ENCODE peak calls at places on chromosomes 13 and 19, in four cellular contexts. Q is A549, I is endothelial cell of umbilical vein, X is K562. V is an unnamed sample.

GRCh38 chr19:38304866-38305429 is 897 bp downstream of the C19orf33 start:
- DNase-seq in X (peak), Q (peak), I (peak), V (no peak)

GRCh38 chr13:111534646-111535461 is 214.4 kb downstream of the TEX29 start:
- DNase-seq in Q (no peak), X (no peak), I (no peak), V (no peak)

GRCh38 chr13:51816604-51817254 is 12.8 kb upstream of the DHRS12 start:
- DNase-seq in I (no peak), Q (peak), X (no peak), V (no peak)

GRCh38 chr19:11486661-11487503 is 6.0 kb upstream of the ELAVL3 start:
- DNase-seq in Q (no peak), X (no peak), I (no peak), V (no peak)

GRCh38 chr13:72290962-72291681 is 424.1 kb upstream of the DACH1 start:
- DNase-seq in X (no peak), I (no peak), Q (no peak), V (peak)

GRCh38 chr19:29889702-29890101 is 52.3 kb upstream of the URI1 start:
- DNase-seq in Q (no peak), I (no peak), X (no peak), V (no peak)

GRCh38 chr13:78587395-78587794 is 16.0 kb downstream of the POU4F1 start:
- DNase-seq in Q (no peak), I (no peak), X (no peak), V (no peak)

GRCh38 chr13:43023244-43023931 is at the start of gene DNAJC15:
- DNase-seq in Q (no peak), I (peak), X (peak), V (peak)

GRCh38 chr19:30063184-30064020 is 121.4 kb downstream of the URI1 start:
- DNase-seq in X (no peak), Q (no peak), I (no peak), V (no peak)

GRCh38 chr13:39776439-39776838 is 121.0 kb downstream of the COG6 start:
- DNase-seq in I (peak), Q (peak), X (no peak), V (no peak)
- H3K4me3 ChIP-seq in I (no peak), Q (no peak), X (no peak), V (no peak)

GRCh38 chr13:50384724-50385123 is 369.5 kb downstream of the KCNRG start:
- DNase-seq in X (no peak), I (no peak), Q (no peak), V (no peak)

GRCh38 chr13:50386527-50387123 is 371.4 kb downstream of the KCNRG start:
- DNase-seq in Q (no peak), X (no peak), I (peak), V (no peak)

GRCh38 chr13:50388481-50388880 is 373.2 kb downstream of the KCNRG start:
- DNase-seq in I (peak), X (no peak), Q (no peak), V (no peak)

GRCh38 chr13:50389726-50390125 is 374.5 kb downstream of the KCNRG start:
- DNase-seq in I (peak), Q (no peak), X (no peak), V (no peak)

DNA sequence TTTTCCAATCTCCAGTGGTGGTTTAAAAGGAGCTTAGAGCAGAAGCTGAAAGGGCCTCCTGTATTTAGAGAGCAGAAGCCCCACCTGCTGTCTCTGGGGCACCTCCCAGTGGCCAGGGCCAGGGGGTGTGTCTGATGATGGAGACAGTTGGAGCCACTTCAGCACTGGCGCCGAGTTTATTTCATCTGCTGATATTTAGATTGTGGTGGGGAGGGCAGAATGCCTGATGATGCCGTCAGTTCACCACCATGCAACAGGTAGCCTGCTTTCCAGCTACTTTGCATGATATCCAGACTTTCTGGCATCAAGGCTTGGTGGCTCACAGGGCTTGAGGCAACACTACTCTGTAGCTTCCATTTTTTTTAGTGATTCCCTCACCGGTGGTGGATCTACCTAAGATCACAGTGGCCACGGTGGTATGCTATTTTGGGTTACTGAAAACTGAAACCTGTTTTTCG is 371.9 kb downstream of the KCNRG start:
- DNase-seq in I (no peak), Q (no peak), X (peak), V (peak)
- TF ChIP-seq MYC in I (no peak), Q (no peak), X (no peak), V (no peak)

DNA sequence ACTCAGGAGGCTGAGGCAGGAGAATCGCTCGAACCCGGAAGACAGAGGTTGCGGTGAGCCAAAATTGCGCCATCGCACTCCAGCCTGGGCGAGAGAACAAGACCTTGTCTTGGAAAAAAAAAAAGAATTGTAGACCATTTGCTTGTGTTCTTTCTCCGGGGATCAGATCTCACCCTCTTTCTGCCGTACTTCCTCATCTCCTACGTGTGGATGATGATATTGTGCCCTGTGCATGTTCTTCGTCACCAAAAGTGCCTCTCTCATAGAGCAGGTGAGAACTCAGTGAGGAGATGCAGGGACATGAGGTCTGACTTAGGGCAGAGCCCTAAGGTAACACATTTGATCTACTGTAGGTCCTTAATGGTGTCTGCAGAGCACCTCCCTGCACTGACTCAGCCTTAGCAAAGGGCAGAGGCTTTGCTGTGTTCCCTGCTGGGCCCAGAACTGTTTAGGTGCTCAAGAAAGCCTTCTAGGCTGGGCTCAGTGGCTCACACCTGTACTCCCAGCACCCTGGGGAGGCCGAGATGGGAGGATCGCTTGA is 1.3 kb downstream of the APOC2 start:
- DNase-seq in I (no peak), Q (no peak), X (no peak), V (peak)
- TF ChIP-seq MAX in I (no peak), Q (no peak), X (no peak), V (no peak)

DNA sequence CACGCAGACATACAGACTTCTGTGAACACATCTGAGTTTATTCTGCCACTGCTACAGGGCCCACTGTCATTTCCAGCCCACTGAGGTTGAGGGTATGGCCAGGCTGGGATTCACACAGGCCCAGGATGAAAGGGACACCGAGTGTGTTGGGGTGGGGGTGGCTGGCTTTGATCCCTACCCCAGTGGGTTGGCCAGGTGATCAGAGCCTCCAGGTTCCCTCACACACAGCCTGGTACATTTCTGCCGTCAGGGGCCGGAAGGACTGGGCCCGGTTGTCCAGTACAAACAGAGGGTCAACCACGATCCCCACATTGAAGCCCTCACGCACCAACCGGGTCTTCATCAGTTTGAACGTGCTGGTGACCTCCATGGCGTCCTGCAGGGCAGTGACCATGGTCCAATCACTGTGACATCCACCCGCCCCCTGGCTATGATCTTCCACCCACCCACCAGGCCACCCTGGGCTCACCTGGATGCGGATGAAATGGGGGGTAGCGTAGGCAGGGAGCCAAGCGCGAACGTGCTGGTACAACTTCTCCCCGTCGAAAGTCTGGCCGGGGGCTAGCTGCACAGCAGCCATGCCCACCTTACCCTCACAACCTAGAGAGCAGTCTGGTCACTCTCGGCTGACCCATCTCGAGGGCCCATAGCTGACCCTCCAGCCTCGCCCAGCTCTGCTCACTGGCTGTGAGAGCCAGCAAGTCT is 13.3 kb downstream of the SLC27A5 start:
- DNase-seq in X (no peak), I (no peak), Q (no peak), V (no peak)
- H3K4me3 ChIP-seq in X (peak), I (no peak), Q (peak), V (peak)

GRCh38 chr13:94548382-94549240 is 47.3 kb downstream of the TGDS start:
- DNase-seq in X (peak), I (no peak), Q (peak), V (no peak)

GRCh38 chr13:94544922-94545321 is 51.0 kb downstream of the TGDS start:
- DNase-seq in X (no peak), I (no peak), Q (no peak), V (no peak)

GRCh38 chr13:94549241-94550029 is 46.5 kb downstream of the TGDS start:
- DNase-seq in Q (peak), I (peak), X (peak), V (peak)

GRCh38 chr13:94542917-94543316 is 53.0 kb downstream of the TGDS start:
- DNase-seq in X (no peak), Q (no peak), I (no peak), V (no peak)

GRCh38 chr13:94546071-94546839 is 49.7 kb downstream of the TGDS start:
- DNase-seq in Q (no peak), I (no peak), X (no peak), V (no peak)
- TF ChIP-seq MYC in Q (no peak), I (no peak), X (no peak), V (no peak)

GRCh38 chr19:48689438-48689837 is 6.3 kb upstream of the FUT2 start:
- DNase-seq in Q (no peak), X (no peak), I (no peak), V (no peak)
- TF ChIP-seq MAX in Q (no peak), X (no peak), I (no peak), V (no peak)

GRCh38 chr13:50126378-50127016 is 111.3 kb downstream of the KCNRG start:
- DNase-seq in I (peak), X (no peak), Q (peak), V (peak)

GRCh38 chr13:50128406-50129048 is 113.3 kb downstream of the KCNRG start:
- DNase-seq in X (no peak), Q (no peak), I (no peak), V (no peak)

GRCh38 chr13:50127726-50128291 is 112.6 kb downstream of the KCNRG start:
- DNase-seq in Q (no peak), I (no peak), X (no peak), V (no peak)

GRCh38 chr13:50125556-50126377 is 110.5 kb downstream of the KCNRG start:
- DNase-seq in Q (peak), X (peak), I (peak), V (peak)

DNA sequence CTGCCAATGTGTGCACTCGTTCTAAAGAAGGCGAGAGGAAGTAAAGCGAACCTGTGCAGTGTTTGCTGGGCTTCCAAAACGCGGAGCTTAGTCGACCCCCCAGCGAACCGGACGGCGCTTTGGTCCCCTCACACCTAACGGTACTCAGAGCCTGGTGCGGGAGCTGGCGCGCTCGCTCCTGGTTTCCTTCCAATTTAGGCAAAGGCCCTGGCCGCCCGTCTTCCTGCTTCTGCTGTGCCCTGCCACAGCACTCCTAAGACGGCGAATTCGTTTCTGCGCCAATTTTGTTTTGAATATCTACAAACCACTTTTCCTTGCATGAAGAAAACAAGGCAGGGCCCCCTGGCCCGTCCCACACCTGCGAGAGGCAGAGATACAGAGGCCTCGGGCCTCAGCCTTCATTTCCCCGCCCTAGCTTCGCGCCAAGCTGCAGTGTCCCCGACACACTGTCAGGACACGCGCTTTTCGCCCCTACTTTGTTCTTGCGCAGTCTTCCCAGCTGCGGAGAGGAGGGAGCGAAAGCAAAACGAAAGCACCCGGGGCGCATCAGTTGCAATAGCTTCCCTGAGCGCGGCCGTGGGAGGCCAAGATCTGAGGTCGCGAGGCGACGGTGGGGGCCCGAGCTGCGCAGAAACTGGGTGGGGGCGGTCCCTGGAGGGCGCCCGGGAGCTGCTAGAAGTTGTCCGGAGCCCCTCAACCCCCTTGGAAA is 111.9 kb downstream of the KCNRG start:
- DNase-seq in Q (no peak), X (no peak), I (no peak), V (no peak)
- H3K4me3 ChIP-seq in Q (no peak), X (no peak), I (no peak), V (no peak)

DNA sequence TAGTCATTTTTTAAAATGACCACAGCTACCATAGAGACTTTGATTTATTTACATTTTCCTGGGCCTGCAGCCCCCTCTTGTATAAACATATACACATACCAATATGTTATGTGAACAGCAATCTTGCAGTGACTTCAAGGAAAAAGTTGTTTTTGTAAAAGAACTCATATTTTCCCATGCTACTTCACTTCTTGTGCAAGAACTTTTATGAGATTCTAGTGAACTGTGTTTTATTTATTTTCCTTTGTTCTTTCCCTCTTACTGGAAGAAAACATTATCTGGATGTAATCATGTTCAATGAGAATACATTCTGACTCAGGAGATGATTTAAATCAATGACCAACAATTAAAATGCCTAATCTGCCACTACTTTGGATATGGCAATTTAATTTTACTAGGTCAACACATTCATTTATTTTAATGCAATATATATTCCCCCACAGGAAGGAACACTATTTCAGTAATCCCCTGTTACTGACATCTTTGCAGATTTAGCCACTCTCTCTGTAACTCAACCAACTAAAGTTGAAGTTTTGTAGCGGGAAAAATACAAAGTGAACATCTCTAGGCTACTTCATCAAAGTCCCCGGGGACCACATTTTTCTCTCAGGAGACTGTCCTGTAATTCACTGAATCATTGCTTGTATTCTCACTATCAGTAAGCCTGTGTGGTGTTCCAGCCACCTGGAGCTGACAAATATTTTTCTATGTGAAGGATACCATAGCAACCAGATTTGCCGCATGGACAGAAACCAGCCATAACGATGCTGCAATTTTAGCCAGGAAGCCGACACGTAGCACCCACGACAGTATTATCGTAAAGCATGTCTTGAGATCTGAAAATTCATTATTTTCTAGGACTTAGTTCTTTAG is 90.5 kb downstream of the STARD13 start:
- DNase-seq in I (peak), X (no peak), Q (peak), V (peak)
- TF ChIP-seq MYC in I (no peak), X (no peak), Q (no peak), V (no peak)

GRCh38 chr19:18684642-18684993 is 1.1 kb downstream of the CRTC1 start:
- DNase-seq in X (no peak), I (no peak), Q (no peak), V (no peak)

GRCh38 chr19:18685597-18686164 is 2.2 kb downstream of the CRTC1 start:
- DNase-seq in Q (no peak), X (no peak), I (no peak), V (no peak)

GRCh38 chr19:18682807-18683108 is 722 bp upstream of the CRTC1 start:
- DNase-seq in Q (no peak), X (no peak), I (no peak), V (peak)

GRCh38 chr19:18683955-18684641 is 618 bp downstream of the CRTC1 start:
- DNase-seq in X (no peak), I (no peak), Q (no peak), V (no peak)

DNA sequence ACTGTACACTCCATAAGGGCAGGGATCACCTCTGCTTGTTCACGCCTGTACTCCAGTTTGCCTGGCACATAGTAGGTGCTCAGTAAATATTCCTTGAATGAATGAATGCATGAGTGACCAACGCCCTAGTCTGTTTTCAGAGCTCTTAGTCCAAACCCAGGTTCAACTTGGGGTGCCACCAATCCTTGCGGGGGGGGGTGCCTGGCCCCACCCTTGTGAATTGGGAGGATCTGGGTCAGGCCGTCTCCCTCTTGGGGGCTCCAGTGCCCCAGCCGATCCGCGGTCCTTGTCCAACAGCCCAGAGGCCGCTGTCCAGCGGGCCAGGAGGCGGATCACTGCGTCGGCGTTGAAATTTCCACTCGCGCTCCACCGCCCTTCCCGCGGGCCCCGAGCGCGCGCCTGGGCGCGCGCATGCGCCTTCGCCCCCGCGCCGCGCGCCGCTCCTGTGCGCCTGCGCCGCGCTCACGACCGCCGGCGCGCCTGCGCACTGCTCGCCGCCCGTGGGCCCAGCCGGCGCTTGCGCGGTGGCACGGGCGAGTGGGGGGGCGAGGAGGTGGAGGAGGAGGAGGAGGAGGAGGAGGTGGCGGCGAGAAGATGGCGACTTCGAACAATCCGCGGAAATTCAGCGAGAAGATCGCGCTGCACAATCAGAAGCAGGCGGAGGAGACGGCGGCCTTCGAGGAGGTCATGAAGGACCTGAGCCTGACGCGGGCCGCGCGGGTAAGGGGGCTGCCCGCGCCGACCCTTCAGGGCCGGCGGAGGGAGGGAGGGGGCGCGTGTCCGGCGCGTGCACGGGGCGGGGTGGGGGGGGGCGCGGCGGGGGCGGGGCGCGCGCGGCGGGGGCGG is at the start of gene CRTC1:
- DNase-seq in X (peak), Q (peak), I (peak), V (peak)
- TF ChIP-seq MAX in X (peak), Q (peak), I (no peak), V (peak)

GRCh38 chr19:13094285-13094595 is 8.4 kb downstream of the LYL1 start:
- DNase-seq in Q (no peak), I (no peak), X (no peak), V (no peak)

GRCh38 chr19:13096968-13097330 is 5.7 kb downstream of the LYL1 start:
- DNase-seq in I (no peak), Q (no peak), X (no peak), V (peak)

GRCh38 chr19:13095934-13096890 is 6.4 kb downstream of the LYL1 start:
- DNase-seq in X (peak), I (peak), Q (peak), V (peak)

GRCh38 chr19:13094771-13095392 is 7.8 kb downstream of the LYL1 start:
- DNase-seq in X (peak), I (peak), Q (no peak), V (peak)

GRCh38 chr19:13095393-13095784 is 7.3 kb downstream of the LYL1 start:
- DNase-seq in Q (no peak), I (no peak), X (no peak), V (peak)
- H3K4me3 ChIP-seq in Q (no peak), I (no peak), X (no peak), V (peak)